ENCODE peak calls at places on chromosomes 11 and 22, in six cellular contexts. N is IMR-90, W is neuronal stem cell, J is H1, P is mesenchymal stem cell, L is H9. D is an unnamed sample.

GRCh38 chr11:99368579-99368978 is 347.8 kb downstream of the CNTN5 start:
- DNase-seq in W (no peak), L (no peak), N (no peak), P (peak), J (no peak), D (peak)

GRCh38 chr22:44620129-44620840 is 81.7 kb upstream of the PRR5 start:
- DNase-seq in J (peak), W (peak), L (peak), N (peak), P (peak), D (no peak)

GRCh38 chr11:119509969-119510401 is 87.0 kb upstream of the THY1 start:
- DNase-seq in N (peak), L (no peak), P (peak), W (no peak), J (no peak), D (peak)

GRCh38 chr11:78542007-78542406 is 32.7 kb downstream of the NARS2 start:
- DNase-seq in J (no peak), N (peak), P (peak), L (no peak), W (no peak), D (no peak)

GRCh38 chr11:122186439-122187080 is 70.5 kb upstream of the BLID start:
- DNase-seq in N (peak), J (no peak), P (peak), W (no peak), L (no peak), D (no peak)

GRCh38 chr11:127733552-127733951 is 733.0 kb upstream of the KIRREL3 start:
- DNase-seq in L (no peak), P (no peak), N (no peak), W (no peak), J (no peak), D (no peak)

GRCh38 chr11:114174712-114175495 is 115.4 kb downstream of the ZBTB16 start:
- DNase-seq in N (no peak), J (no peak), L (no peak), W (no peak), P (no peak), D (no peak)

GRCh38 chr22:22655452-22656108 is 11.2 kb downstream of the GGTLC2 start:
- DNase-seq in L (no peak), W (no peak), N (no peak), J (no peak), P (no peak), D (no peak)

GRCh38 chr11:110261195-110262140 is 34.9 kb downstream of the RDX start:
- DNase-seq in P (no peak), L (no peak), J (no peak), W (no peak), N (peak), D (no peak)

GRCh38 chr11:71171024-71171423 is 81.4 kb downstream of the SHANK2 start:
- DNase-seq in W (no peak), J (no peak), L (no peak), P (no peak), N (no peak), D (no peak)

GRCh38 chr11:22785251-22785650 is 44.4 kb downstream of the SVIP start:
- DNase-seq in W (no peak), P (no peak), L (no peak), J (no peak), N (peak), D (no peak)

GRCh38 chr11:693415-693831 is 1.6 kb downstream of the DEAF1 start:
- DNase-seq in W (no peak), N (no peak), L (no peak), J (no peak), P (peak), D (peak)

GRCh38 chr11:57049749-57050148 is 61.0 kb downstream of the OR5AK2 start:
- DNase-seq in N (no peak), L (no peak), W (no peak), P (no peak), J (no peak), D (no peak)

GRCh38 chr11:61752117-61752924 is at the start of gene MYRF:
- DNase-seq in L (peak), P (peak), W (peak), J (no peak), N (peak), D (peak)

GRCh38 chr11:34305095-34305692 is 52.6 kb downstream of the ABTB2 start:
- DNase-seq in N (peak), L (no peak), J (no peak), P (no peak), W (no peak), D (no peak)

GRCh38 chr11:116507849-116508695 is 264.7 kb downstream of the BUD13 start:
- DNase-seq in L (no peak), P (no peak), J (no peak), W (no peak), N (no peak), D (no peak)

GRCh38 chr22:26464312-26464711 is 19.3 kb downstream of the HPS4 start:
- DNase-seq in P (no peak), J (no peak), W (no peak), L (no peak), N (no peak), D (peak)

GRCh38 chr11:68045900-68046299 is 7.1 kb downstream of the TCIRG1 start:
- DNase-seq in J (no peak), W (no peak), L (no peak), P (no peak), N (no peak), D (no peak)

GRCh38 chr11:122293298-122294023 is 177.4 kb upstream of the BLID start:
- DNase-seq in L (no peak), N (peak), J (no peak), P (no peak), W (no peak), D (no peak)

GRCh38 chr22:44964722-44965078 is 45.1 kb downstream of the PHF21B start:
- DNase-seq in J (no peak), N (no peak), L (peak), P (no peak), W (no peak), D (no peak)

GRCh38 chr11:78453140-78453935 is 35.7 kb upstream of the GAB2 start:
- DNase-seq in N (peak), L (no peak), J (no peak), P (no peak), W (no peak), D (no peak)

GRCh38 chr11:78332872-78333271 is 84.7 kb downstream of the GAB2 start:
- DNase-seq in P (no peak), J (no peak), W (no peak), N (no peak), L (no peak), D (no peak)

GRCh38 chr22:35961480-35961902 is 67.1 kb downstream of the RBFOX2 start:
- DNase-seq in P (peak), J (peak), W (peak), L (peak), N (peak), D (no peak)

GRCh38 chr22:41009222-41009948 is 58.2 kb downstream of the RBX1 start:
- DNase-seq in N (peak), J (no peak), W (no peak), L (no peak), P (no peak), D (no peak)

GRCh38 chr22:27370281-27370680 is 431.3 kb downstream of the MN1 start:
- DNase-seq in N (no peak), W (no peak), J (no peak), L (no peak), P (peak), D (no peak)

DNA sequence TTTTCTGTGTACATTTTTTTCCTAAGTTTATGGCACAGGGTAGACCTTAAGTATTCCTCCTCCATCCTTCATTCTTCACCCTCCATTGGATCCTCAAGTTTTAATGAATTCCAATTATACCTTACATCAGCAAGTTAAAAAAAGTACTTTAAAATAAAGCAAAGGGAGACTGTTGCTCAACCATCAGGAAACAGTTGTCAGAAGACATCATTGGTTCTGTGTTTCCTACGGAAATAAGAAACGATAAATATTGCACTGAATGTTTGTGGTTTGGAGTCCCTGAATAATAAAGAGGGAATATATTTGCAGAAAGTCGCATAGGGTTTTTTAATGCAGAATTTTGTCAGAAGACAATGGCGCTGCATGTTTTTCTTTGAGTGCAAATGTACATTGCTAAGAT is 28.1 kb upstream of the LDHA start:
- DNase-seq in N (no peak), L (no peak), W (no peak), P (no peak), J (no peak), D (no peak)
- H4K91ac ChIP-seq in N (no peak), L (no peak), W (no peak), P (no peak), J (no peak), D (no peak)

DNA sequence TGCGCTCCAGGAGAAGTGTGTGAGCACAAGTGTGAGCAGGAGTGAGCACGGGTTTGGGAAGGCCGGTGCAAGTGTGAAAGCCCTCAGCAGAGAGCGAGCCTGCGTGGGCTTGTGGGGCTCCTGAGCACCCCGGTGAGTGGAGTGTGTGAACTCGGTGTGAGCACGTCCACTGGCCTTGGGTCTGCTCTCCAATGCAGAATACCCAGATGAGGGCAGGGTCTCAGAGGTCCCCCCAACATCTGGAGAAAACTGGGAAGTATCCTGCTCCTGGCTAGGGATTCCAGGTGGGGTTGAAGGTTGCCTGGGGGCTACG is 1.2 kb downstream of the ESRRA start:
- DNase-seq in P (no peak), W (no peak), L (no peak), J (no peak), N (no peak), D (no peak)
- H2AK5ac ChIP-seq in P (peak), W (no peak), L (no peak), J (peak), N (peak), D (peak)

GRCh38 chr22:21621891-21622623 is 7.8 kb downstream of the YDJC start:
- DNase-seq in N (no peak), J (no peak), W (no peak), P (peak), L (no peak), D (no peak)
- H3K9ac ChIP-seq in N (no peak), J (no peak), W (no peak), P (peak), L (no peak), D (no peak)

DNA sequence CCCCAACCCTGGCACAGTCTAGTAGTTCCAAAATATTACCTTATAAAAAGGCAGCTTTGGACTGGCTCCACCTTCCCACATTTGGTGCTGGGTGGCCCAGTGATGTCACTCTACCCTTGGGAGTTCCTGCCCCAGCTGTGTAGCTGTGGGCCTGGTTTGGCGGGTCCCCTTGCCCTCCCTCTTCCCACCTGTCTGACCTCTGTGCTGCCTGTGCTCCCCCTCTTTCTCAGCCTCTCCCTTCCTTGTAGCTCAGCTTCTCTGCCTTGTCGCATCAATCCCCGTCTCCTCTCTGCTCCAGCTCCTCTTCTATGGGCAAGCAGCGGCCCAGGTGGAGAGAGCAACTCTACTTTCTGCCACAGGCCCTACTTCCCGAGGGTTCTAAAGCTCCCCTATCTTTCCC is 54.6 kb downstream of the CHRDL2 start:
- DNase-seq in W (no peak), P (no peak), L (peak), J (no peak), N (no peak), D (no peak)
- H4K91ac ChIP-seq in W (no peak), P (no peak), L (no peak), J (no peak), N (no peak), D (no peak)

DNA sequence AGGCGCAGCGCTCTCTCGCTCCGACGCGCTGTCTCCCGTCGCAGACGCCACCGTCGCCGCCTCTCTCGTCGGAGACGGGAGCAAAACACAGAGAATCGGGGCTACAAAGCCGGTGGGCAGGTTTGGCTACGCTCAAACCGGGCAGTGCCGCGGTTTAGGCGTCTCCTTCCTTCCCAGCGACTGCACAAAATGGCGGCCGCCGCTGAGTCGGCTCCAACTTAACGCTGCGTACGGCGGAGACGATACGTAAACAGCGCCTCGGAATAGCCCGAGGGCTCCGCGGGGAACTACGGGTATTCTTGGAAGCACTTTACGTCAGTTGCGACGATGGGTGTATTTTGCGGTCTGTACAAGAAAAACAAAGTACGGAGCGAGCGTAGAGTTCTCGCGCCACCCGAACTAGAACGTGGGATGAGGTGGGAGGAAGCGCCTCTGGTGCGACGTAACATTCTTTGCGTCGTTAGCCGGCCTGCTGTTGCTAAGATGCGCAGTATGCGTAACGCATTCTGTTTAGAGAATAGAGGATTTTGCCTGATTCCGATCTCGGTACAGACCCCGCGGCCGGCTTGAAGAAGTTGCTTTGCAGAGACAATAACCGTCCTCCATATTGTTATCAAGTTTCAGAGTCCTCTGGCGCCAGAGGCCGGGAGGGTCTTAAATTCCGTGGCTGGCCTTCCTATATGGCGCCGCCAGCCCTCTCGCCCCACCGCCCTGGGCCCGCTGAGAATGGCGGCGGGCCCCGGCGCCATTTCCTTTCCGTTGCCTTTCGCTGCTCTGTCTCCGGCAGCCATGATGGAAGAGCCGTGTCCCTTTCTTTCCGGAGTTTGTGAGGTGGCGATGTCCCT is at the start of gene DDX17:
- DNase-seq in N (peak), J (peak), P (peak), L (peak), W (peak), D (peak)
- H2AK5ac ChIP-seq in N (peak), J (peak), P (peak), L (peak), W (peak), D (peak)

GRCh38 chr11:101442936-101443521 is 140.8 kb downstream of the TRPC6 start:
- DNase-seq in W (no peak), P (peak), L (no peak), J (no peak), N (no peak), D (peak)
- H3K9ac ChIP-seq in W (no peak), P (no peak), L (no peak), J (no peak), N (no peak), D (no peak)